ENCODE peak calls at places on chromosomes 16 and 17, in nine cellular contexts. N, M, O, G, H, D, E, F and A are unnamed samples.

GRCh38 chr17:57609125-57609877 is 135.8 kb downstream of the CCDC182 start:
- DNase-seq in F (no peak), H (no peak), G (no peak), O (no peak), E (peak; percentile 51), N (no peak), M (no peak), D (no peak), A (no peak)

GRCh38 chr16:31664683-31665482 is 137.2 kb downstream of the AHSP start:
- DNase-seq in H (no peak), G (no peak), M (no peak), N (no peak), E (no peak), F (no peak), D (no peak), O (no peak), A (peak; percentile 5)

GRCh38 chr17:561118-561517 is 153.5 kb downstream of the VPS53 start:
- DNase-seq in M (no peak), N (no peak), D (no peak), E (no peak), F (no peak), O (no peak), H (no peak), G (no peak), A (peak; percentile 44)

GRCh38 chr17:16304832-16305231 is 48.4 kb downstream of the CENPV start:
- DNase-seq in D (no peak), N (no peak), H (no peak), E (no peak), M (no peak), F (no peak), O (no peak), G (no peak), A (no peak)

GRCh38 chr16:582614-583331 is 7.1 kb upstream of the RAB40C start:
- DNase-seq in F (no peak), M (no peak), G (no peak), E (no peak), N (no peak), O (no peak), D (no peak), H (no peak), A (no peak)

GRCh38 chr17:61401280-61402072 is 1.8 kb downstream of the TBX2 start:
- DNase-seq in O (no peak), N (no peak), H (no peak), M (no peak), D (no peak), E (no peak), G (no peak), F (no peak), A (no peak)

GRCh38 chr17:15502315-15503112 is 35.1 kb upstream of the CDRT4 start:
- DNase-seq in G (peak; percentile 76), D (peak; percentile 64), H (peak; percentile 90), M (peak; percentile 82), N (peak; percentile 93), O (peak; percentile 90), E (peak; percentile 89), F (peak; percentile 85), A (peak; percentile 69)

GRCh38 chr17:19418312-19418992 is 7.4 kb downstream of the RNF112 start:
- DNase-seq in D (no peak), F (no peak), M (no peak), N (no peak), H (no peak), O (no peak), G (no peak), E (no peak), A (no peak)

GRCh38 chr17:80763293-80763867 is 218.7 kb downstream of the RPTOR start:
- DNase-seq in H (no peak), G (no peak), F (no peak), M (no peak), O (no peak), E (no peak), D (no peak), N (no peak), A (no peak)

GRCh38 chr17:74702132-74702876 is 10.4 kb downstream of the CD300LF start:
- DNase-seq in D (no peak), F (no peak), G (no peak), H (no peak), M (no peak), E (no peak), N (no peak), O (no peak), A (no peak)

GRCh38 chr17:82007495-82008257 is 15.0 kb downstream of the CENPX start:
- DNase-seq in M (no peak), H (no peak), F (no peak), D (no peak), O (no peak), G (no peak), N (no peak), E (no peak), A (no peak)

GRCh38 chr17:82007228-82007494 is 15.5 kb downstream of the CENPX start:
- DNase-seq in N (no peak), O (no peak), D (no peak), E (no peak), F (no peak), G (no peak), H (no peak), M (no peak), A (no peak)

GRCh38 chr17:82008941-82009405 is 13.7 kb downstream of the CENPX start:
- DNase-seq in M (no peak), D (no peak), E (no peak), N (no peak), G (no peak), O (no peak), F (no peak), H (no peak), A (no peak)

GRCh38 chr17:82009413-82009812 is 13.3 kb downstream of the CENPX start:
- DNase-seq in G (no peak), F (no peak), O (no peak), H (no peak), D (no peak), E (no peak), M (no peak), N (no peak), A (no peak)

DNA sequence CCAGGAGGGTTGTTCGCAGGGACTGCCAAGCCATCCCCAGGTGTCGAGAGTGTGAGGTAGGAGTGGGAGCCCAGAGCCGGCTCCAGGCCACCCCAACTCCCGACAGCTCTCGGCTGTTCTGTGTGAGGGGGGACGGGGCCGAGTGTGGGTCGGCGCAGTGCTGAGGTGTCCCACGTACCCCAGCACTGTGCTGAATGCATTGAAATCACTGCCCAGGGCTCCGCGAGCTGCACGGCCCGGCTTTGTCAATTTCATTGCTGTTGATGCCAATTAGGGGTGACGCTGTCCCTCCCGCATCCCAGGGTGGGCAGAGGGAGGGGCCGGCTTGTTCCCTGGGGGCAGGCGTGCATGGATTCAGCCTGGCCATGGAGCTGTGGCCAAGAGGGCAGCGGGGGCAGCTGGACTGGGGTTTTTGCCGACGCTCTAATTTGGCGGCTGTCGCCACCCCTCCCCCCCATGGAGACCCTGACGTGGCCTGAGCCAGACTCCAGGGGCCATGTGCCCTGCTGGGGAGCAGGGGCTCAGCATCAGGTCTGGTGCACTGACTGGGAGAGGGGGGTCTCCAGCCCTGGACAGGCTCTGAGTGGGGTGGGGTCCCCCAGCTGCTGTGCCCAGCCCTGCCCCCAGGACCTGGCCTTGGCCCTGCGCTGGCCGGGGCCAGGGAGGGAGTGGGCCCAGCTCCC is 14.3 kb downstream of the CENPX start:
- DNase-seq in G (no peak), M (no peak), E (no peak), H (no peak), D (no peak), F (no peak), O (no peak), N (no peak), A (no peak)
- TF ChIP-seq POLR2A in G (no peak), M (no peak), E (no peak), H (no peak), D (no peak), F (no peak), O (no peak), N (no peak), A (no peak)

DNA sequence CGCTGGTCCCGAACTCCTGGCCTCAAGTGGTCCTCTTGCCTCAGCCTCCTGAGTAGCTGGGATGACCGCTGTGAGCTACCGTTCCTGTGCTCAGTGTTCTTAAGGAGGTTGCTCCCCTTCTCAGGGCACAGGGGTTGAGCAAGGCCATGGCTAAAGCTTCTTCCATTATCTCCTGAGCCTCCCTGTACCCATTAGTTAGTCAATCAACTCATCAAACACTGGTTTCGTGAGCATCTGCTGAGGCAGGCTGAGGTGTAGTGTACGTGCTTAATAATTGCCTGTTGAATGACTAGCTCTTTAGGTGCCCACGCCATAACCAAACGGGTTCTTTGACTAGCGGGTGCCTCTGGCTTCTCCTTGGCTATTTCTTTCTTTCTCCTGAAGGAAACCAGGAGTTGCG is 11.7 kb downstream of the SGCA start:
- DNase-seq in D (no peak), M (no peak), O (no peak), H (no peak), E (no peak), G (no peak), N (no peak), F (no peak), A (no peak)
- TF ChIP-seq POLR2A in D (no peak), M (no peak), O (no peak), H (no peak), E (no peak), G (no peak), N (no peak), F (no peak), A (no peak)

DNA sequence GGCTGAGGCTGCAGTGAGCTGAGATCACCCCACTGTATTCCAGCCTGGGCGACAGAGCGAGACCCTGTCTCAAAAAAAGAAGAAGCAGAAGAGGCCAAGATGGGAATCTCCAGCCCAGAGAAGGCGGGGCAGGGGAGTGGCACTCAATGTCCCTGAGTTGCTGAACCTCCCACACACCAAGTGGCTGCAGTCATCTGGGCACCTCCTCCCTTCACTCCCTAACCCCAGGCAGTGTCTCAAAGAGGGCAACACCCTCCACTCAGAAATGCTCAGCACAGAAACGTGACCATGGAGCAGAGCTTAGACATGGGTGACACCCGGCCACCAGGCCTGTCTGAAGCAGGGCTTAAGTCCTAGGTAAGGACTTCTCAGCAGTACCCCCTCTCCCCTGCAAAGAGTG is 36.3 kb upstream of the BCAR1 start:
- DNase-seq in O (no peak), N (no peak), D (no peak), G (no peak), H (no peak), M (no peak), E (no peak), F (no peak), A (no peak)
- TF ChIP-seq POLR2A in O (no peak), N (no peak), D (no peak), G (no peak), H (no peak), M (no peak), E (no peak), F (no peak), A (no peak)

DNA sequence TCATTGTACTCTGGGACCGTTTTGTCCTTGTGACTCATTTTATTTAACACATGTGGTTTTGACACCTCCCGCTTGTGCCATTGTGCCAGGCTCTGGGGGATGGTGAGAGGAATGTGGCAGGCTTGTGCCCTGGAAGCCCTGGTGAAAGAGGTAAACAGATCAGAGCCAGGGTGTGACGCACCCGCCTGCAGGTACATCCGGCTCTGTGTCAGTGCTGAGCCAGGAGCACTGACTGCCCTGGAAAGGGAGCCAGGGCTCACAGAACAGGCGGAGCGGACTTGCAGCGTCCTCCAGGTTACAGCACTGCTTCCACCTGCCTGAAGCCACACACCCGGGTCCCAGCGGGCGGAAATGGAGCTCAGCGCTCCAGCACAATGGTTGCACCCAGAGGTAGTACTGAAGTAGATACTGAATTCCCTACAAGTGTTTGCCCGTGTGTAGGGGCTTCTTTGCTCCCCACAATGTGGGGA is 30.6 kb downstream of the CDRT15 start:
- DNase-seq in N (no peak), G (no peak), M (peak; percentile 94), F (peak; percentile 78), O (peak; percentile 77), E (peak; percentile 90), H (no peak), D (no peak), A (no peak)
- TF ChIP-seq POLR2A in N (no peak), G (no peak), M (peak; percentile 25), F (no peak), O (no peak), E (no peak), H (no peak), D (no peak), A (no peak)